ENCODE peak calls at places on chromosomes 7 and 10, in ten cellular contexts. K is DND-41; O is stimulated activated CD8-positive, alpha-beta memory T cell treated with anti-CD3 and anti-CD28 coated beads, Interleukin-7, amount 100 ng/mL, for 24 hours; T is HCEC 1CT; I is activated CD4-positive, alpha-beta T cell treated with anti-CD3 and anti-CD28 coated beads for 4 hours; V is omental fat pad; Z is fibroblast of lung; L is uterus; N is AG04450; F is EH. C is an unnamed sample.

GRCh38 chr7:155425011-155425340 is 33.0 kb upstream of the EN2 start:
- DNase-seq in K (no peak), O (no peak), T (no peak), I (no peak), V (no peak), Z (no peak), L (no peak), N (no peak), F (no peak), C (no peak)

GRCh38 chr10:45505336-45505735 is 131.3 kb downstream of the ALOX5 start:
- DNase-seq in K (no peak), O (no peak), T (no peak), I (no peak), V (no peak), Z (no peak), L (no peak), N (no peak), F (no peak), C (no peak)

GRCh38 chr7:77338883-77339629 is 77.1 kb downstream of the GSAP start:
- DNase-seq in K (no peak), O (no peak), T (peak; percentile 75), I (no peak), V (no peak), Z (no peak), L (no peak), N (no peak), F (peak; percentile 41), C (no peak)

GRCh38 chr7:141674702-141675101 is 27.3 kb downstream of the DENND11 start:
- DNase-seq in K (no peak), O (no peak), T (no peak), I (no peak), V (no peak), Z (peak; percentile 21), L (no peak), N (no peak), F (no peak), C (no peak)

GRCh38 chr7:149635561-149636329 is 137.6 kb downstream of the ZNF467 start:
- DNase-seq in K (no peak), O (no peak), T (no peak), I (no peak), V (no peak), Z (no peak), L (no peak), N (no peak), F (no peak), C (no peak)

GRCh38 chr7:49294611-49295010 is 370.3 kb downstream of the CDC14C start:
- DNase-seq in K (no peak), O (no peak), T (no peak), I (no peak), V (no peak), Z (peak; percentile 69), L (no peak), N (no peak), F (no peak), C (no peak)

GRCh38 chr10:132674311-132674710 is 111.6 kb downstream of the NKX6-2 start:
- DNase-seq in K (no peak), O (no peak), T (no peak), I (no peak), V (no peak), Z (no peak), L (no peak), N (no peak), F (no peak), C (no peak)

GRCh38 chr10:108166401-108166800 is 1001.9 kb upstream of the SORCS1 start:
- DNase-seq in K (no peak), O (no peak), T (peak; percentile 3), I (no peak), V (no peak), Z (no peak), L (no peak), N (no peak), F (no peak), C (no peak)

GRCh38 chr7:81608748-81609382 is 161.0 kb downstream of the HGF start:
- DNase-seq in K (no peak), O (no peak), T (peak; percentile 51), I (no peak), V (no peak), Z (peak; percentile 60), L (no peak), N (no peak), F (no peak), C (no peak)

GRCh38 chr10:32692174-32692573 is 246.2 kb downstream of the CCDC7 start:
- DNase-seq in K (no peak), O (no peak), T (peak; percentile 12), I (no peak), V (no peak), Z (peak; percentile 98), L (no peak), N (peak; percentile 4), F (peak; percentile 74), C (no peak)

GRCh38 chr10:122267849-122268737 is 3.0 kb upstream of the BTBD16 start:
- DNase-seq in K (peak; percentile 55), O (peak; percentile 25), T (peak; percentile 41), I (peak; percentile 21), V (no peak), Z (no peak), L (peak; percentile 41), N (no peak), F (peak; percentile 55), C (peak; percentile 44)

GRCh38 chr7:32164341-32164996 is 94.3 kb upstream of the PDE1C start:
- DNase-seq in K (no peak), O (no peak), T (peak; percentile 83), I (no peak), V (no peak), Z (peak; percentile 86), L (no peak), N (no peak), F (peak; percentile 87), C (no peak)

GRCh38 chr7:55641273-55641691 is 69.0 kb upstream of the VOPP1 start:
- DNase-seq in K (peak; percentile 39), O (no peak), T (peak; percentile 77), I (peak; percentile 27), V (no peak), Z (peak; percentile 74), L (peak; percentile 33), N (peak; percentile 53), F (peak; percentile 85), C (peak; percentile 30)

GRCh38 chr7:113404245-113404644 is 285.9 kb upstream of the SMIM30 start:
- DNase-seq in K (peak; percentile 10), O (no peak), T (peak; percentile 30), I (no peak), V (no peak), Z (no peak), L (no peak), N (no peak), F (peak; percentile 4), C (no peak)

GRCh38 chr7:120833551-120833950 is 24.4 kb downstream of the TSPAN12 start:
- DNase-seq in K (no peak), O (no peak), T (no peak), I (no peak), V (no peak), Z (no peak), L (no peak), N (no peak), F (no peak), C (no peak)

GRCh38 chr7:157020514-157021070 is 10.1 kb upstream of the MNX1 start:
- DNase-seq in K (no peak), O (no peak), T (no peak), I (no peak), V (no peak), Z (no peak), L (no peak), N (no peak), F (no peak), C (no peak)

GRCh38 chr10:23345861-23346260 is 1.3 kb upstream of the C10orf67 start:
- DNase-seq in K (no peak), O (no peak), T (peak; percentile 93), I (no peak), V (no peak), Z (peak; percentile 91), L (no peak), N (peak; percentile 67), F (peak; percentile 89), C (no peak)

GRCh38 chr7:84247591-84247990 is 53.0 kb upstream of the SEMA3A start:
- DNase-seq in K (no peak), O (no peak), T (peak; percentile 39), I (no peak), V (no peak), Z (peak; percentile 90), L (no peak), N (no peak), F (peak; percentile 11), C (no peak)

GRCh38 chr7:11830004-11830403 is 2.0 kb downstream of the THSD7A start:
- DNase-seq in K (no peak), O (no peak), T (no peak), I (no peak), V (no peak), Z (no peak), L (no peak), N (no peak), F (no peak), C (no peak)

GRCh38 chr10:132363376-132363775 is 31.4 kb downstream of the LRRC27 start:
- DNase-seq in K (no peak), O (no peak), T (no peak), I (no peak), V (no peak), Z (no peak), L (no peak), N (no peak), F (no peak), C (peak; percentile 13)

GRCh38 chr10:124994573-124995473 is 52.9 kb downstream of the ZRANB1 start:
- DNase-seq in K (no peak), O (no peak), T (peak; percentile 0), I (no peak), V (no peak), Z (no peak), L (no peak), N (no peak), F (no peak), C (no peak)

GRCh38 chr10:43598447-43598846 is 7.8 kb upstream of the ZNF485 start:
- DNase-seq in K (no peak), O (no peak), T (no peak), I (no peak), V (no peak), Z (peak; percentile 16), L (no peak), N (no peak), F (peak; percentile 35), C (no peak)

GRCh38 chr10:133257489-133258065 is 19.1 kb downstream of the ADAM8 start:
- DNase-seq in K (no peak), O (no peak), T (peak; percentile 67), I (no peak), V (peak; percentile 43), Z (peak; percentile 32), L (peak; percentile 48), N (no peak), F (peak; percentile 45), C (peak; percentile 84)

GRCh38 chr10:126434235-126434634 is 46.0 kb upstream of the ADAM12 start:
- DNase-seq in K (no peak), O (no peak), T (no peak), I (no peak), V (no peak), Z (no peak), L (no peak), N (no peak), F (no peak), C (no peak)

GRCh38 chr10:22699976-22700375 is 14.4 kb downstream of the PIP4K2A start:
- DNase-seq in K (no peak), O (no peak), T (no peak), I (no peak), V (no peak), Z (no peak), L (no peak), N (no peak), F (no peak), C (no peak)

GRCh38 chr7:2046581-2047271 is 186.0 kb downstream of the MAD1L1 start:
- DNase-seq in K (no peak), O (no peak), T (no peak), I (no peak), V (no peak), Z (no peak), L (no peak), N (no peak), F (no peak), C (peak; percentile 24)

GRCh38 chr10:78805176-78805575 is 263.6 kb upstream of the ZMIZ1 start:
- DNase-seq in K (no peak), O (no peak), T (peak; percentile 69), I (no peak), V (no peak), Z (peak; percentile 100), L (peak; percentile 79), N (peak; percentile 97), F (peak; percentile 100), C (peak; percentile 60)

GRCh38 chr7:6558837-6559236 is 7.6 kb upstream of the GRID2IP start:
- DNase-seq in K (peak; percentile 30), O (no peak), T (peak; percentile 44), I (no peak), V (no peak), Z (peak; percentile 25), L (no peak), N (no peak), F (peak; percentile 66), C (peak; percentile 35)

C was measured in left colon.